ENCODE peak calls at places on chromosomes 16 and 17, in ten cellular contexts. One of them, this sample, is unnamed.

GRCh38 chr17:38440614-38441397 is 12.5 kb downstream of the ARHGAP23 start:
- DNase-seq in upper lobe of right lung: no peak
- DNase-seq in CD4-positive, alpha-beta T cell: no peak
- DNase-seq in neural progenitor cell: peak
- DNase-seq in cardiac muscle cell: no peak
- DNase-seq in gastrocnemius medialis: no peak
- DNase-seq in transverse colon: no peak
- DNase-seq in endothelial cell: no peak
- DNase-seq in brain microvascular endothelial cell: no peak
- DNase-seq in breast epithelium: no peak
- DNase-seq in this sample: no peak

GRCh38 chr16:50614956-50615727 is 66.0 kb downstream of the SNX20 start:
- DNase-seq in CD4-positive, alpha-beta T cell: no peak
- DNase-seq in brain microvascular endothelial cell: no peak
- DNase-seq in gastrocnemius medialis: no peak
- DNase-seq in transverse colon: no peak
- DNase-seq in endothelial cell: no peak
- DNase-seq in neural progenitor cell: no peak
- DNase-seq in breast epithelium: no peak
- DNase-seq in upper lobe of right lung: no peak
- DNase-seq in cardiac muscle cell: no peak
- DNase-seq in this sample: no peak

GRCh38 chr16:9077001-9077809 is 14.2 kb upstream of the HAPSTR1 start:
- DNase-seq in transverse colon: no peak
- DNase-seq in cardiac muscle cell: no peak
- DNase-seq in neural progenitor cell: no peak
- DNase-seq in endothelial cell: no peak
- DNase-seq in upper lobe of right lung: no peak
- DNase-seq in brain microvascular endothelial cell: peak
- DNase-seq in breast epithelium: no peak
- DNase-seq in gastrocnemius medialis: no peak
- DNase-seq in CD4-positive, alpha-beta T cell: no peak
- DNase-seq in this sample: no peak

GRCh38 chr16:12600116-12600515 is 203.6 kb downstream of the CPPED1 start:
- DNase-seq in CD4-positive, alpha-beta T cell: no peak
- DNase-seq in transverse colon: no peak
- DNase-seq in gastrocnemius medialis: no peak
- DNase-seq in brain microvascular endothelial cell: no peak
- DNase-seq in endothelial cell: no peak
- DNase-seq in cardiac muscle cell: no peak
- DNase-seq in neural progenitor cell: no peak
- DNase-seq in upper lobe of right lung: no peak
- DNase-seq in breast epithelium: no peak
- DNase-seq in this sample: no peak

GRCh38 chr17:31537558-31537957 is 146.1 kb downstream of the RAB11FIP4 start:
- DNase-seq in cardiac muscle cell: peak
- DNase-seq in transverse colon: peak
- DNase-seq in gastrocnemius medialis: no peak
- DNase-seq in brain microvascular endothelial cell: no peak
- DNase-seq in neural progenitor cell: no peak
- DNase-seq in breast epithelium: peak
- DNase-seq in endothelial cell: no peak
- DNase-seq in CD4-positive, alpha-beta T cell: no peak
- DNase-seq in upper lobe of right lung: no peak
- DNase-seq in this sample: no peak

GRCh38 chr17:48478224-48479013 is 48.4 kb upstream of the SKAP1 start:
- DNase-seq in neural progenitor cell: no peak
- DNase-seq in cardiac muscle cell: peak
- DNase-seq in gastrocnemius medialis: no peak
- DNase-seq in CD4-positive, alpha-beta T cell: no peak
- DNase-seq in transverse colon: no peak
- DNase-seq in brain microvascular endothelial cell: no peak
- DNase-seq in upper lobe of right lung: no peak
- DNase-seq in endothelial cell: no peak
- DNase-seq in breast epithelium: no peak
- DNase-seq in this sample: peak

GRCh38 chr17:2214047-2214717 is 89.4 kb downstream of the SMG6 start:
- DNase-seq in brain microvascular endothelial cell: peak
- DNase-seq in upper lobe of right lung: peak
- DNase-seq in CD4-positive, alpha-beta T cell: no peak
- DNase-seq in neural progenitor cell: peak
- DNase-seq in breast epithelium: no peak
- DNase-seq in gastrocnemius medialis: peak
- DNase-seq in transverse colon: peak
- DNase-seq in cardiac muscle cell: peak
- DNase-seq in endothelial cell: no peak
- DNase-seq in this sample: no peak

GRCh38 chr16:12900599-12901203 is 697 bp upstream of the SHISA9 start:
- DNase-seq in transverse colon: no peak
- DNase-seq in upper lobe of right lung: no peak
- DNase-seq in gastrocnemius medialis: no peak
- DNase-seq in endothelial cell: peak
- DNase-seq in neural progenitor cell: peak
- DNase-seq in cardiac muscle cell: no peak
- DNase-seq in brain microvascular endothelial cell: no peak
- DNase-seq in breast epithelium: no peak
- DNase-seq in CD4-positive, alpha-beta T cell: no peak
- DNase-seq in this sample: no peak

GRCh38 chr16:25109643-25110042 is 1.9 kb upstream of the LCMT1 start:
- DNase-seq in breast epithelium: peak
- DNase-seq in cardiac muscle cell: peak
- DNase-seq in endothelial cell: no peak
- DNase-seq in brain microvascular endothelial cell: peak
- DNase-seq in gastrocnemius medialis: peak
- DNase-seq in neural progenitor cell: no peak
- DNase-seq in transverse colon: peak
- DNase-seq in CD4-positive, alpha-beta T cell: no peak
- DNase-seq in upper lobe of right lung: no peak
- DNase-seq in this sample: no peak

GRCh38 chr16:84641643-84642358 is 6.5 kb upstream of the KLHL36 start:
- DNase-seq in endothelial cell: no peak
- DNase-seq in brain microvascular endothelial cell: no peak
- DNase-seq in CD4-positive, alpha-beta T cell: no peak
- DNase-seq in transverse colon: no peak
- DNase-seq in cardiac muscle cell: no peak
- DNase-seq in neural progenitor cell: no peak
- DNase-seq in upper lobe of right lung: no peak
- DNase-seq in breast epithelium: no peak
- DNase-seq in gastrocnemius medialis: no peak
- DNase-seq in this sample: no peak

GRCh38 chr17:46195939-46196338 is 2.7 kb upstream of the KANSL1 start:
- DNase-seq in cardiac muscle cell: no peak
- DNase-seq in neural progenitor cell: no peak
- DNase-seq in upper lobe of right lung: no peak
- DNase-seq in breast epithelium: no peak
- DNase-seq in endothelial cell: no peak
- DNase-seq in CD4-positive, alpha-beta T cell: no peak
- DNase-seq in gastrocnemius medialis: no peak
- DNase-seq in transverse colon: no peak
- DNase-seq in brain microvascular endothelial cell: no peak
- DNase-seq in this sample: no peak

GRCh38 chr17:46193246-46193625 is at the start of gene KANSL1:
- DNase-seq in upper lobe of right lung: peak
- DNase-seq in CD4-positive, alpha-beta T cell: peak
- DNase-seq in endothelial cell: peak
- DNase-seq in breast epithelium: peak
- DNase-seq in transverse colon: peak
- DNase-seq in neural progenitor cell: peak
- DNase-seq in gastrocnemius medialis: peak
- DNase-seq in brain microvascular endothelial cell: peak
- DNase-seq in cardiac muscle cell: peak
- DNase-seq in this sample: peak

GRCh38 chr17:46194393-46195216 is 1.4 kb upstream of the KANSL1 start:
- DNase-seq in gastrocnemius medialis: no peak
- DNase-seq in upper lobe of right lung: no peak
- DNase-seq in neural progenitor cell: peak
- DNase-seq in cardiac muscle cell: peak
- DNase-seq in breast epithelium: no peak
- DNase-seq in CD4-positive, alpha-beta T cell: peak
- DNase-seq in brain microvascular endothelial cell: peak
- DNase-seq in endothelial cell: peak
- DNase-seq in transverse colon: no peak
- DNase-seq in this sample: peak

GRCh38 chr17:46193626-46194392 is 580 bp upstream of the KANSL1 start:
- DNase-seq in brain microvascular endothelial cell: peak
- DNase-seq in upper lobe of right lung: peak
- DNase-seq in neural progenitor cell: peak
- DNase-seq in cardiac muscle cell: peak
- DNase-seq in CD4-positive, alpha-beta T cell: peak
- DNase-seq in endothelial cell: peak
- DNase-seq in transverse colon: peak
- DNase-seq in breast epithelium: peak
- DNase-seq in gastrocnemius medialis: peak
- DNase-seq in this sample: peak

GRCh38 chr17:46195217-46195855 is 2.1 kb upstream of the KANSL1 start:
- DNase-seq in transverse colon: no peak
- DNase-seq in neural progenitor cell: no peak
- DNase-seq in CD4-positive, alpha-beta T cell: no peak
- DNase-seq in endothelial cell: no peak
- DNase-seq in upper lobe of right lung: no peak
- DNase-seq in breast epithelium: no peak
- DNase-seq in cardiac muscle cell: no peak
- DNase-seq in gastrocnemius medialis: no peak
- DNase-seq in brain microvascular endothelial cell: no peak
- DNase-seq in this sample: no peak
- TF ChIP-seq CTCF in transverse colon: no peak
- TF ChIP-seq CTCF in neural progenitor cell: no peak
- TF ChIP-seq CTCF in CD4-positive, alpha-beta T cell: no peak
- TF ChIP-seq CTCF in endothelial cell: peak
- TF ChIP-seq CTCF in upper lobe of right lung: no peak
- TF ChIP-seq CTCF in breast epithelium: no peak
- TF ChIP-seq CTCF in cardiac muscle cell: no peak
- TF ChIP-seq CTCF in gastrocnemius medialis: no peak
- TF ChIP-seq CTCF in brain microvascular endothelial cell: no peak
- TF ChIP-seq CTCF in this sample: no peak

GRCh38 chr16:75919664-75920063 is 193.4 kb upstream of the CPHXL start:
- DNase-seq in breast epithelium: no peak
- DNase-seq in brain microvascular endothelial cell: no peak
- DNase-seq in CD4-positive, alpha-beta T cell: no peak
- DNase-seq in upper lobe of right lung: no peak
- DNase-seq in neural progenitor cell: no peak
- DNase-seq in gastrocnemius medialis: no peak
- DNase-seq in cardiac muscle cell: no peak
- DNase-seq in transverse colon: no peak
- DNase-seq in endothelial cell: no peak
- DNase-seq in this sample: no peak
- TF ChIP-seq CTCF in breast epithelium: no peak
- TF ChIP-seq CTCF in brain microvascular endothelial cell: no peak
- TF ChIP-seq CTCF in CD4-positive, alpha-beta T cell: no peak
- TF ChIP-seq CTCF in upper lobe of right lung: no peak
- TF ChIP-seq CTCF in neural progenitor cell: no peak
- TF ChIP-seq CTCF in gastrocnemius medialis: no peak
- TF ChIP-seq CTCF in cardiac muscle cell: no peak
- TF ChIP-seq CTCF in transverse colon: no peak
- TF ChIP-seq CTCF in endothelial cell: no peak
- TF ChIP-seq CTCF in this sample: no peak

GRCh38 chr16:17416461-17417221 is 54.1 kb downstream of the XYLT1 start:
- DNase-seq in gastrocnemius medialis: no peak
- DNase-seq in neural progenitor cell: no peak
- DNase-seq in endothelial cell: no peak
- DNase-seq in breast epithelium: no peak
- DNase-seq in brain microvascular endothelial cell: no peak
- DNase-seq in CD4-positive, alpha-beta T cell: peak
- DNase-seq in transverse colon: peak
- DNase-seq in cardiac muscle cell: peak
- DNase-seq in upper lobe of right lung: peak
- DNase-seq in this sample: peak
- TF ChIP-seq CTCF in gastrocnemius medialis: no peak
- TF ChIP-seq CTCF in neural progenitor cell: no peak
- TF ChIP-seq CTCF in endothelial cell: no peak
- TF ChIP-seq CTCF in breast epithelium: no peak
- TF ChIP-seq CTCF in brain microvascular endothelial cell: peak
- TF ChIP-seq CTCF in CD4-positive, alpha-beta T cell: peak
- TF ChIP-seq CTCF in transverse colon: no peak
- TF ChIP-seq CTCF in cardiac muscle cell: peak
- TF ChIP-seq CTCF in upper lobe of right lung: no peak
- TF ChIP-seq CTCF in this sample: peak

GRCh38 chr16:496097-496886 is 31.2 kb upstream of the CAPN15 start:
- DNase-seq in neural progenitor cell: no peak
- DNase-seq in brain microvascular endothelial cell: no peak
- DNase-seq in transverse colon: no peak
- DNase-seq in gastrocnemius medialis: no peak
- DNase-seq in upper lobe of right lung: no peak
- DNase-seq in CD4-positive, alpha-beta T cell: no peak
- DNase-seq in cardiac muscle cell: no peak
- DNase-seq in breast epithelium: no peak
- DNase-seq in endothelial cell: peak
- DNase-seq in this sample: no peak

GRCh38 chr16:492211-492875 is 35.2 kb upstream of the CAPN15 start:
- DNase-seq in endothelial cell: no peak
- DNase-seq in cardiac muscle cell: no peak
- DNase-seq in breast epithelium: no peak
- DNase-seq in upper lobe of right lung: no peak
- DNase-seq in CD4-positive, alpha-beta T cell: no peak
- DNase-seq in transverse colon: no peak
- DNase-seq in gastrocnemius medialis: no peak
- DNase-seq in neural progenitor cell: peak
- DNase-seq in brain microvascular endothelial cell: no peak
- DNase-seq in this sample: no peak

GRCh38 chr16:491225-491919 is 36.1 kb upstream of the CAPN15 start:
- DNase-seq in gastrocnemius medialis: no peak
- DNase-seq in upper lobe of right lung: no peak
- DNase-seq in CD4-positive, alpha-beta T cell: no peak
- DNase-seq in brain microvascular endothelial cell: peak
- DNase-seq in transverse colon: no peak
- DNase-seq in breast epithelium: no peak
- DNase-seq in cardiac muscle cell: no peak
- DNase-seq in neural progenitor cell: no peak
- DNase-seq in endothelial cell: no peak
- DNase-seq in this sample: no peak

GRCh38 chr16:497258-497657 is 30.3 kb upstream of the CAPN15 start:
- DNase-seq in gastrocnemius medialis: no peak
- DNase-seq in brain microvascular endothelial cell: no peak
- DNase-seq in transverse colon: no peak
- DNase-seq in endothelial cell: no peak
- DNase-seq in upper lobe of right lung: no peak
- DNase-seq in breast epithelium: no peak
- DNase-seq in CD4-positive, alpha-beta T cell: no peak
- DNase-seq in cardiac muscle cell: no peak
- DNase-seq in neural progenitor cell: no peak
- DNase-seq in this sample: no peak

DNA sequence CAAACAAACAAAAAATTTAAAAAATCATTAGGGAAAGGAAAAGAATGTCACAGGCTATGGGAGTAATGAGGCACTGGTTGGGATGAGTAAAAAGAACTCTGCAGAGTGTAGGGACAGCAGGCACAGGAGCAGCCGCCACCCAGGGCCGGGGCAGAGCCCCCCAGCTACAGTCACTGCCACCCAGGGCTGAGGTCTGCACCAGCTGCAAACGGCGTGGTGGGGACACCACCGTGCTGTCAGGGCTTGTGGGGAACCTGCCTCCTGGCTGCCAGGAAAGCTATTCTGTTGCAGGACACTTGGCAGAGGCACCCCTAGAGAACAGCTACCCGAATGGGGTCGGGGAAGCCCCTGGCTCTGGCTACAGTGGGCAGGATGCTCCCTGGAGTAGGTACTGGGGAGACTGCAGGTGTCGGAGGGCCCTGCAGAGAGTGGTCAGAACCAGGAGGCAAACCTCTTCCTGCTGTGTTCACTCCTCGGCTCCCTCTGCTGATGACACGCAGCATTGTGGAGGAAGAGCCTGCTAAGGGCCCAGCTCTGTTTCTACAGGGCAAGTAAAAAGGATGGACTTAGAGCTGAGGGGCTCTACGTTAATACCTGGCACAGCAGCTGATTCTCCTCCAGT is 32.3 kb upstream of the CAPN15 start:
- DNase-seq in gastrocnemius medialis: no peak
- DNase-seq in neural progenitor cell: peak
- DNase-seq in breast epithelium: no peak
- DNase-seq in brain microvascular endothelial cell: peak
- DNase-seq in transverse colon: peak
- DNase-seq in cardiac muscle cell: peak
- DNase-seq in endothelial cell: peak
- DNase-seq in CD4-positive, alpha-beta T cell: no peak
- DNase-seq in upper lobe of right lung: no peak
- DNase-seq in this sample: peak
- TF ChIP-seq CTCF in gastrocnemius medialis: peak
- TF ChIP-seq CTCF in neural progenitor cell: peak
- TF ChIP-seq CTCF in breast epithelium: no peak
- TF ChIP-seq CTCF in brain microvascular endothelial cell: peak
- TF ChIP-seq CTCF in transverse colon: peak
- TF ChIP-seq CTCF in cardiac muscle cell: peak
- TF ChIP-seq CTCF in endothelial cell: no peak
- TF ChIP-seq CTCF in CD4-positive, alpha-beta T cell: peak
- TF ChIP-seq CTCF in upper lobe of right lung: peak
- TF ChIP-seq CTCF in this sample: peak

This sample was measured in GM10248.